ENCODE peak calls at places on chromosome 9, in four cellular contexts. T is HL-60, O is K562, E is GM12878. Q is an unnamed sample.

GRCh38 chr9:76560481-76560891 is 101.5 kb downstream of the GCNT1 start:
- DNase-seq in T (no peak), O (no peak), E (no peak), Q (no peak)

GRCh38 chr9:92369075-92369474 is 35.3 kb downstream of the OGN start:
- DNase-seq in T (no peak), O (no peak), E (no peak), Q (no peak)

GRCh38 chr9:116008278-116008677 is 145.3 kb upstream of the PAPPA start:
- DNase-seq in T (no peak), O (no peak), E (no peak), Q (no peak)

GRCh38 chr9:89428901-89429890 is 68.7 kb downstream of the SEMA4D start:
- DNase-seq in T (no peak), O (peak), E (no peak), Q (peak)

GRCh38 chr9:30574355-30575151 is 1809.9 kb upstream of the ACO1 start:
- DNase-seq in T (no peak), O (no peak), E (no peak), Q (no peak)

GRCh38 chr9:2621678-2622360 is at the start of gene VLDLR:
- DNase-seq in T (peak), O (peak), E (no peak), Q (peak)

GRCh38 chr9:79189511-79189924 is 382.2 kb upstream of the TLE4 start:
- DNase-seq in T (no peak), O (no peak), E (no peak), Q (no peak)

GRCh38 chr9:96417610-96418073 is 528 bp downstream of the ZNF367 start:
- DNase-seq in T (no peak), O (no peak), E (no peak), Q (peak)

GRCh38 chr9:70421272-70422180 is 7.1 kb upstream of the KLF9 start:
- DNase-seq in T (no peak), O (no peak), E (no peak), Q (no peak)

GRCh38 chr9:113471143-113471542 is 7.6 kb downstream of the RGS3 start:
- DNase-seq in T (no peak), O (no peak), E (no peak), Q (no peak)

GRCh38 chr9:73810585-73811215 is 659.0 kb downstream of the ANXA1 start:
- DNase-seq in T (no peak), O (no peak), E (no peak), Q (no peak)

GRCh38 chr9:100350188-100350587 is 2.6 kb downstream of the TEX10 start:
- DNase-seq in T (peak), O (no peak), E (no peak), Q (no peak)

GRCh38 chr9:70156729-70157128 is 102.0 kb upstream of the SMC5 start:
- DNase-seq in T (no peak), O (no peak), E (no peak), Q (no peak)

GRCh38 chr9:89899476-89900047 is 294.8 kb downstream of the GADD45G start:
- DNase-seq in T (no peak), O (no peak), E (no peak), Q (no peak)

GRCh38 chr9:33164138-33164809 is 2.9 kb downstream of the B4GALT1 start:
- DNase-seq in T (no peak), O (no peak), E (no peak), Q (no peak)

GRCh38 chr9:125878241-125878640 is 131.1 kb downstream of the PBX3 start:
- DNase-seq in T (no peak), O (no peak), E (no peak), Q (no peak)

GRCh38 chr9:11194249-11194648 is 581.4 kb upstream of the PTPRD start:
- DNase-seq in T (no peak), O (no peak), E (no peak), Q (no peak)

GRCh38 chr9:5563417-5563815 is 53.1 kb downstream of the PDCD1LG2 start:
- DNase-seq in T (no peak), O (no peak), E (no peak), Q (no peak)

GRCh38 chr9:129052592-129052991 is 16.2 kb downstream of the MIGA2 start:
- DNase-seq in T (no peak), O (peak), E (no peak), Q (no peak)

GRCh38 chr9:127779136-127779981 is 893 bp upstream of the SH2D3C start:
- DNase-seq in T (peak), O (no peak), E (peak), Q (no peak)

GRCh38 chr9:21970800-21971620 is 23.2 kb downstream of the CDKN2A start:
- DNase-seq in T (no peak), O (no peak), E (no peak), Q (no peak)

GRCh38 chr9:126604706-126605105 is 9.0 kb upstream of the LMX1B start:
- DNase-seq in T (no peak), O (no peak), E (no peak), Q (no peak)

GRCh38 chr9:83472221-83472665 is 66.0 kb downstream of the FRMD3 start:
- DNase-seq in T (peak), O (no peak), E (no peak), Q (no peak)

GRCh38 chr9:87694236-87694755 is 31.6 kb upstream of the CTSL start:
- DNase-seq in T (no peak), O (no peak), E (no peak), Q (no peak)

GRCh38 chr9:21506910-21507795 is 25.0 kb upstream of the IFNE start:
- DNase-seq in T (peak), O (no peak), E (no peak), Q (no peak)

GRCh38 chr9:122402403-122403268 is 31.8 kb downstream of the PTGS1 start:
- DNase-seq in T (peak), O (peak), E (no peak), Q (no peak)

GRCh38 chr9:91814681-91815212 is 135.3 kb downstream of the ROR2 start:
- DNase-seq in T (no peak), O (no peak), E (no peak), Q (no peak)

GRCh38 chr9:114786251-114786650 is 19.6 kb downstream of the TNFSF15 start:
- DNase-seq in T (no peak), O (no peak), E (no peak), Q (no peak)

GRCh38 chr9:126448865-126449577 is 122.4 kb downstream of the MVB12B start:
- DNase-seq in T (no peak), O (no peak), E (no peak), Q (no peak)

GRCh38 chr9:131814714-131815113 is 74.8 kb upstream of the RAPGEF1 start:
- DNase-seq in T (no peak), O (no peak), E (no peak), Q (no peak)

GRCh38 chr9:131817073-131817472 is 77.2 kb upstream of the RAPGEF1 start:
- DNase-seq in T (no peak), O (no peak), E (no peak), Q (no peak)

GRCh38 chr9:131817627-131818026 is 77.8 kb upstream of the RAPGEF1 start:
- DNase-seq in T (no peak), O (no peak), E (no peak), Q (no peak)

GRCh38 chr9:131818089-131818488 is 78.2 kb upstream of the RAPGEF1 start:
- DNase-seq in T (no peak), O (no peak), E (no peak), Q (no peak)

GRCh38 chr9:131815971-131816873 is 76.3 kb upstream of the RAPGEF1 start:
- DNase-seq in T (peak), O (no peak), E (no peak), Q (no peak)
- TF ChIP-seq SPI1 in T (no peak), O (no peak), E (no peak), Q (no peak)

GRCh38 chr9:14372437-14373318 is 58.7 kb upstream of the NFIB start:
- DNase-seq in T (no peak), O (peak), E (no peak), Q (no peak)
- TF ChIP-seq SPI1 in T (no peak), O (no peak), E (no peak), Q (no peak)

DNA sequence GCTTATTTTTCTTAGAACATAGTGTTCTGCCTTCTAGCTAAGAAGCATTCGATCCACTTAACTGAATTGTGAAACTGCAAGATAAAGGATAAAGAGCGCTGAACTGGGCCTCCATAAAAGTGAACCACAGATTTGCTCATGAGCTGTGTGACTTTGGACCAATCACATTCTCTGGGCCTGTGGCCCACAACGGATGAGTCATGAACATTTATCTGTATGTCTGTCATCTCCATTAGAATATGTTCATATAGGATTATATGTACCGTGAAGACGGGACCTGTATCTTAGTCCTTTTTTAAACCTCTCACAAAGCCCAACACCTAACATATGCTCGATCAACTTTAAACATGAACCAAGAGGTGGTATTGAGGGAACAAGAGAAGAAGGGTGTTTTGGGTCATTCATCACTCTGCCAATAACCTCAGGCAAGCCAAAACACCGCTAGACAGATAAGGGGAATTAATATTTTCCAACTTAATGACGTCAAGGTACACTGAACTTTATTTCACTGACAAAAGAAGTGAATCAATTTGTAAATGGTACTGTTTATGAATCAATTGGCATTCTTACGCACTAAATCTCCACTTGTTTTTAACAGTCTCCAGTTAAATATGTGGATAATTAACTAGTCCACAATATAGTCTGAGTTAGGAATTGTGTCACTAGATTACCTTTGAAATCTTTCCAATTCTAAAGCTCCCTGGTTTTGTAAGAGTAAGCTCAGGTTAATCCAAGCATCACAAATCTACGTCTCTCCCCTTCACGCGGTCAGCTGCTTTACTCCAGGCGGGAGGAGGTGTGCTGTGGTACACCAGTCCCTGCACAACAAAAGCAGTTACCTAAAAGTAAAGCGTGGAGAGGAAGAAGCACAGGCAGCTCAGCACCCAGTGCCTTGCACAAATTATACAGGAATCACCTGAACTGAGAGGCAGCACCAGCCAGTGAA is 1.6 kb downstream of the TMEM245 start:
- DNase-seq in T (peak), O (peak), E (no peak), Q (no peak)
- TF ChIP-seq SPI1 in T (no peak), O (no peak), E (no peak), Q (no peak)

GRCh38 chr9:69036319-69036718 is 767 bp downstream of the FXN start:
- DNase-seq in T (peak), O (peak), E (no peak), Q (no peak)
- TF ChIP-seq SPI1 in T (no peak), O (no peak), E (no peak), Q (no peak)

GRCh38 chr9:135154050-135154570 is 66.6 kb downstream of the OLFM1 start:
- DNase-seq in T (no peak), O (no peak), E (no peak), Q (no peak)

GRCh38 chr9:135155396-135155795 is 67.9 kb downstream of the OLFM1 start:
- DNase-seq in T (no peak), O (no peak), E (no peak), Q (no peak)

GRCh38 chr9:135158572-135158937 is 71.1 kb downstream of the OLFM1 start:
- DNase-seq in T (no peak), O (no peak), E (no peak), Q (no peak)

GRCh38 chr9:135157856-135158571 is 70.5 kb downstream of the OLFM1 start:
- DNase-seq in T (no peak), O (no peak), E (no peak), Q (no peak)

DNA sequence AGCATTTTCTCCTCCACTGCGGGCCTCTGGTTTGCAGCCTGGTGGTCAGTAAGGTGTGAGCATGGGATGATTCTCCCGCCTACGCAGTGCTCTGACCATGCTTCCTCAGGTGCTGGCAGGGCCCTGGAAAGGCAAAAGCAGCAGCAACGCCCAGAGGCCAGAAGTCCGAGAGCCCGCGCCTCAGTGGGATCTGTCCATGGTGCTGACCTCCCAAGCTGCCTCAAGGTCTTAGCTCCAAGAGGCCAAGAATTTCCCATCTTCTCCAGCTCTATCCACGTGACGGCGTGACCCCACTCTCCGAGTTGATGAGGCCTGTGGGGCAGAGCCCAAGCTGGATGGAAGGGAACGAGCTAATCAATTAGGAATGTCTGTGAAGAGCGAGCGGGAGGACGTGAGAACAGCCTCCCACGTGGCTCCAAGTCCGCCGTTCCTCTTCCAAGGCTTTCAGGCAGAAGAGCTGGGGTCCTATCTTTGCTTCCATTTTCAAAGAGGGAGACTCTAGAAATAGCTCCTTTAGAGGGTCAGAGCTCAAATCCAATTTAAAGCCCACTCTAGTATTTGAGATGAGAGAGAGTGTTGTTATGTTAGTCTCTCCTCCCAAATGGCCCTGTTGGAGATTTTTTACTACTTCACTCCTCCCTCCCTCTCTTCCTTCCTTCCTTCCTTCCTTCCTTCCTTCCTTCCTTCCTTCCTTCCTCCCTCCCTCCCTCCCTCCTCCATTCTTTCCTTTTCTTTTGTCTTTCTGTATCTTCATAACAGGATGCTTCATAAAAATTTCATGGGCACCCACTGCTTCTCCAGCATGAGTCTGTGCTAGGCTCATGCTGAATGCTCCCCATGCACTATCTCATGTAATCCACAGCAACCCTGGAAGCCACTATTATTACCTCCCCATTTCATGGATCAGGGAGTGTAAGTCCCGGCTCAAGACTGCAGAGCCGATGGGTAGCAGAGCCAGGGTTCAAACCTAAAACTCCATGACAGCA is 69.3 kb downstream of the OLFM1 start:
- DNase-seq in T (peak), O (peak), E (no peak), Q (no peak)
- TF ChIP-seq SPI1 in T (no peak), O (no peak), E (no peak), Q (no peak)

DNA sequence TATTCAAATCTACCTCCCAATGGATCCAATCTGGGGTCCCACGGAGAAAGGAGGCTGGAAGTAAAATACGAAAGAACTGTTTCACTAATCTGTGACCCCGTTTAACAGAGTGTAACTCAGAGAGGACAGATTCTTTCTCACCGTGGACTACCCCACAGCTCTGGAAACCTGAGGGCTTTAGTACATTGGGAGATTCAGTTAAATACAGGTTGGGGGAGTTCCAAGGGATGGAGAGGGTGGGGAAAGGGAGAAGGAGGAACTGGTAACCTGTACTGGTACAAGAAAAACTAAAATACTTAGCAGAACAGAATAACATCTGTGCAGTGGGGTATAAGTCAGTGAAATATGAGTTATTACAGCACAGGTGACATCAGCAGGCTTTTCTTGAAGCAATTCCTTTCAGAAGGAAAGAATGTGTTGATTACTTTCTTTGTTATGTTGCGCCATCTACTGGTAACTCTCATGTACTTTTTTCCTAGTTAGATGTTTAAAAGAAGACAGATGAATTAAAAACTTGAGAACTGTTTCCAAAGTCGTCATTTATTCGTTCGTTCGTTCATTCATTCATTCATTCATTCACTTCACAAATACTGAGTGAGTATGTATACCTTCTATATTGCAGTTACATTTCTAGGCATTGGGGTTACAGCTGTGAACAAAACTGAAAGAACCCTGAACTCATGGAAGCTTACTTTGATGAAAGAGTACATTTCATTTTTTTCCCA is 30.0 kb upstream of the STOM start:
- DNase-seq in T (peak), O (peak), E (peak), Q (no peak)
- TF ChIP-seq SPI1 in T (no peak), O (no peak), E (no peak), Q (no peak)